ENCODE peak calls at places on chromosomes 1 and 21, in seven cellular contexts. G, P, X, H, A, V and O are unnamed samples.

GRCh38 chr1:223478606-223479005 is 85.4 kb downstream of the CCDC185 start:
- DNase-seq in H (no peak), V (no peak), P (no peak), G (no peak), A (no peak), X (no peak), O (no peak)

GRCh38 chr1:118934706-118935105 is 53.4 kb downstream of the TBX15 start:
- DNase-seq in V (no peak), P (no peak), H (no peak), G (no peak), A (no peak), X (no peak), O (no peak)

GRCh38 chr1:120179420-120180348 is 3.4 kb upstream of the SEC22B start:
- DNase-seq in H (peak; percentile 21), G (no peak), X (no peak), V (peak; percentile 89), A (no peak), P (peak; percentile 63), O (no peak)

GRCh38 chr1:117318456-117318855 is 48.8 kb upstream of the MAN1A2 start:
- DNase-seq in P (no peak), A (no peak), X (no peak), G (no peak), V (no peak), H (no peak), O (no peak)

GRCh38 chr1:188594542-188595235 is 1765.9 kb downstream of the PLA2G4A start:
- DNase-seq in H (no peak), V (no peak), P (peak; percentile 6), A (no peak), X (no peak), G (no peak), O (no peak)

GRCh38 chr1:2103901-2104590 is 53.8 kb downstream of the PRKCZ start:
- DNase-seq in V (no peak), A (no peak), X (no peak), P (no peak), H (no peak), G (no peak), O (no peak)

GRCh38 chr1:150551784-150552691 is 2.8 kb downstream of the ADAMTSL4 start:
- DNase-seq in H (peak; percentile 91), G (peak; percentile 96), X (peak; percentile 35), A (no peak), V (peak; percentile 98), P (peak; percentile 66), O (no peak)

GRCh38 chr1:2449636-2450454 is 26.2 kb upstream of the PLCH2 start:
- DNase-seq in V (no peak), X (peak; percentile 53), G (no peak), P (no peak), A (no peak), H (no peak), O (no peak)

GRCh38 chr1:223033658-223034057 is 109.4 kb downstream of the TLR5 start:
- DNase-seq in H (no peak), A (no peak), G (no peak), P (no peak), X (no peak), V (peak; percentile 15), O (no peak)

GRCh38 chr1:233372218-233373125 is 44.9 kb downstream of the MAP3K21 start:
- DNase-seq in X (no peak), H (no peak), P (peak; percentile 24), G (no peak), V (no peak), A (no peak), O (no peak)

GRCh38 chr21:28767523-28767922 is 225.2 kb downstream of the LTN1 start:
- DNase-seq in G (no peak), A (no peak), X (no peak), H (no peak), P (no peak), V (no peak), O (no peak)